ENCODE peak calls at places on chromosomes 7 and 10, in four cellular contexts. K is colonic mucosa, Q is DMS79 treated with DMSO at 0.1 percent for 48 hours, J is amniotic stem cell. X is an unnamed sample.

GRCh38 chr7:159142204-159142603 is 2.5 kb downstream of the VIPR2 start:
- DNase-seq in K (no peak), Q (no peak), J (no peak), X (no peak)

GRCh38 chr10:83539528-83540308 is 599.6 kb upstream of the GHITM start:
- DNase-seq in J (peak; percentile 26), Q (no peak), K (no peak), X (no peak)

GRCh38 chr10:30786131-30786530 is 156.6 kb upstream of the LYZL2 start:
- DNase-seq in K (no peak), J (no peak), Q (no peak), X (no peak)

GRCh38 chr7:92916751-92917369 is 80.5 kb upstream of the CDK6 start:
- DNase-seq in K (no peak), J (peak; percentile 0), Q (no peak), X (peak; percentile 93)

GRCh38 chr7:28840515-28841125 is 117.5 kb downstream of the TRIL start:
- DNase-seq in K (no peak), J (no peak), Q (peak; percentile 96), X (peak; percentile 97)

GRCh38 chr10:97577701-97578100 is 5.1 kb downstream of the ANKRD2 start:
- DNase-seq in Q (no peak), J (no peak), K (no peak), X (no peak)

GRCh38 chr10:94443052-94443451 is 40.7 kb downstream of the TBC1D12 start:
- DNase-seq in Q (no peak), J (no peak), K (no peak), X (no peak)

GRCh38 chr7:157347217-157347904 is 10.6 kb downstream of the DNAJB6 start:
- DNase-seq in K (no peak), J (peak; percentile 15), Q (no peak), X (no peak)

GRCh38 chr7:126210707-126211106 is 1042.0 kb downstream of the GRM8 start:
- DNase-seq in K (no peak), J (no peak), Q (no peak), X (no peak)

GRCh38 chr10:73263948-73264347 is 11.5 kb upstream of the MRPS16 start:
- DNase-seq in J (no peak), Q (peak; percentile 3), K (no peak), X (peak; percentile 9)

GRCh38 chr7:100825760-100826545 is 1.4 kb downstream of the EPHB4 start:
- DNase-seq in Q (no peak), K (peak; percentile 45), J (peak; percentile 10), X (peak; percentile 3)

GRCh38 chr7:90472805-90473540 is 3.5 kb downstream of the PTTG1IP2 start:
- DNase-seq in K (no peak), J (no peak), Q (no peak), X (no peak)

GRCh38 chr7:104123786-104124185 is 84.0 kb downstream of the ORC5 start:
- DNase-seq in J (peak; percentile 4), K (no peak), Q (no peak), X (no peak)

GRCh38 chr7:112462236-112462635 is 12.0 kb downstream of the IFRD1 start:
- DNase-seq in J (no peak), K (peak; percentile 50), Q (peak; percentile 38), X (peak; percentile 85)

GRCh38 chr10:3102721-3103410 is 35.5 kb downstream of the PFKP start:
- DNase-seq in Q (no peak), K (peak; percentile 42), J (no peak), X (no peak)

GRCh38 chr10:14820775-14821154 is 17.1 kb downstream of the CDNF start:
- DNase-seq in J (no peak), Q (no peak), K (no peak), X (no peak)

GRCh38 chr10:101146392-101147251 is 15.5 kb downstream of the TLX1 start:
- DNase-seq in J (no peak), K (no peak), Q (no peak), X (no peak)

GRCh38 chr7:40200791-40201190 is 66.0 kb downstream of the SUGCT start:
- DNase-seq in Q (no peak), K (no peak), J (peak; percentile 55), X (no peak)

GRCh38 chr10:95864906-95865813 is 42.6 kb upstream of the CC2D2B start:
- DNase-seq in Q (no peak), K (peak; percentile 41), J (peak; percentile 66), X (peak; percentile 14)

GRCh38 chr7:51253157-51253556 is 63.5 kb downstream of the COBL start:
- DNase-seq in Q (no peak), K (no peak), J (no peak), X (no peak)

X was measured in NCI-H1105 treated with DMSO at 0.1 percent for 48 hours.